ENCODE peak calls at places on chromosomes 6 and 20, in seven cellular contexts. P, F, Z, Q, C, W and D are unnamed samples.

GRCh38 chr20:33789109-33789857 is 21.9 kb upstream of the CHMP4B start:
- DNase-seq in F (peak; percentile 98), W (peak; percentile 95), C (peak; percentile 97), P (no peak), Z (peak; percentile 28), Q (no peak), D (peak; percentile 87)

GRCh38 chr6:93848011-93848620 is 428.8 kb upstream of the EPHA7 start:
- DNase-seq in W (no peak), P (no peak), F (no peak), Z (no peak), Q (no peak), C (no peak), D (no peak)

GRCh38 chr20:12860619-12861247 is 148.0 kb upstream of the SPTLC3 start:
- DNase-seq in F (no peak), W (no peak), Z (no peak), C (no peak), Q (no peak), P (no peak), D (no peak)

GRCh38 chr6:122126894-122127293 is 272.6 kb upstream of the HSF2 start:
- DNase-seq in F (no peak), Z (no peak), Q (no peak), W (no peak), C (no peak), P (no peak), D (no peak)

GRCh38 chr6:73062837-73063236 is 162.5 kb downstream of the KHDC1L start:
- DNase-seq in P (no peak), Q (no peak), W (peak; percentile 84), F (peak; percentile 86), Z (no peak), C (no peak), D (no peak)

GRCh38 chr6:46262928-46263708 is 92.3 kb upstream of the ENPP5 start:
- DNase-seq in C (no peak), F (no peak), Z (no peak), Q (no peak), W (no peak), P (no peak), D (no peak)

GRCh38 chr6:156890627-156891300 is 113.6 kb downstream of the ARID1B start:
- DNase-seq in P (no peak), W (peak; percentile 12), F (peak; percentile 14), Z (no peak), Q (no peak), C (no peak), D (no peak)

GRCh38 chr20:13458860-13459451 is 179.8 kb downstream of the TASP1 start:
- DNase-seq in Z (no peak), W (peak; percentile 15), P (no peak), C (peak; percentile 28), F (peak; percentile 30), Q (no peak), D (peak; percentile 32)

GRCh38 chr6:17169701-17170100 is 67.9 kb downstream of the STMND1 start:
- DNase-seq in C (no peak), P (no peak), Q (no peak), F (no peak), Z (no peak), W (no peak), D (no peak)

GRCh38 chr6:132907915-132908314 is 93.5 kb downstream of the RPS12 start:
- DNase-seq in C (no peak), Q (no peak), P (no peak), W (peak; percentile 90), Z (no peak), F (peak; percentile 92), D (peak; percentile 91)

GRCh38 chr6:5423251-5423650 is 161.9 kb downstream of the FARS2 start:
- DNase-seq in P (no peak), Z (no peak), W (no peak), F (no peak), C (no peak), Q (no peak), D (no peak)

GRCh38 chr6:93048381-93048780 is 371.0 kb downstream of the EPHA7 start:
- DNase-seq in Q (no peak), F (no peak), Z (no peak), W (no peak), C (no peak), P (no peak), D (no peak)

GRCh38 chr6:38566295-38566694 is 73.4 kb downstream of the BTBD9 start:
- DNase-seq in F (no peak), C (no peak), P (no peak), Q (no peak), W (no peak), Z (no peak), D (no peak)

GRCh38 chr6:170174124-170174770 is 116.6 kb downstream of the DLL1 start:
- DNase-seq in Z (peak; percentile 54), W (no peak), Q (peak; percentile 2), P (no peak), C (no peak), F (no peak), D (no peak)

GRCh38 chr20:25076201-25076600 is 5.7 kb downstream of the VSX1 start:
- DNase-seq in W (no peak), Z (no peak), F (peak; percentile 27), C (no peak), Q (no peak), P (no peak), D (no peak)

GRCh38 chr6:40536442-40536841 is 50.7 kb downstream of the LRFN2 start:
- DNase-seq in F (no peak), W (no peak), Z (no peak), P (no peak), Q (no peak), C (no peak), D (no peak)

GRCh38 chr6:139944131-139944530 is 569.7 kb upstream of the CITED2 start:
- DNase-seq in Z (no peak), F (no peak), W (no peak), P (no peak), Q (no peak), C (no peak), D (no peak)

GRCh38 chr6:46704562-46704961 is 16.9 kb downstream of the TDRD6 start:
- DNase-seq in Z (no peak), Q (no peak), W (peak; percentile 18), C (no peak), P (no peak), F (peak; percentile 33), D (peak; percentile 8)

GRCh38 chr6:87660226-87660886 is 41.7 kb downstream of the AKIRIN2 start:
- DNase-seq in Z (no peak), W (peak; percentile 71), C (no peak), P (no peak), Q (no peak), F (peak; percentile 76), D (peak; percentile 70)

GRCh38 chr6:34146021-34146782 is at the start of gene GRM4:
- DNase-seq in Z (no peak), C (no peak), F (no peak), Q (no peak), W (no peak), P (no peak), D (no peak)

GRCh38 chr20:57705103-57705899 is 4.5 kb downstream of the PMEPA1 start:
- DNase-seq in C (no peak), Q (no peak), F (no peak), Z (no peak), W (no peak), P (no peak), D (no peak)

GRCh38 chr20:46930940-46931339 is 36.3 kb downstream of the EYA2 start:
- DNase-seq in F (no peak), C (no peak), Q (no peak), W (no peak), Z (no peak), P (no peak), D (no peak)

GRCh38 chr6:141401168-141401567 is 731.6 kb upstream of the GJE1 start:
- DNase-seq in F (peak; percentile 50), W (peak; percentile 47), C (no peak), P (no peak), Z (no peak), Q (no peak), D (no peak)

GRCh38 chr6:11556308-11556707 is 18.8 kb downstream of the TMEM170B start:
- DNase-seq in Z (no peak), F (no peak), P (no peak), C (no peak), Q (no peak), W (no peak), D (no peak)

GRCh38 chr6:70421509-70421908 is 8.2 kb downstream of the FAM135A start:
- DNase-seq in F (no peak), P (no peak), W (no peak), Z (no peak), C (no peak), Q (no peak), D (no peak)

GRCh38 chr20:35870541-35871307 is 83.6 kb downstream of the SCAND1 start:
- DNase-seq in C (peak; percentile 35), W (peak; percentile 52), Q (no peak), Z (no peak), F (peak; percentile 63), P (no peak), D (peak; percentile 14)

GRCh38 chr6:168582581-168582981 is 141.6 kb downstream of the SMOC2 start:
- DNase-seq in Q (no peak), F (no peak), W (no peak), C (no peak), P (no peak), Z (no peak), D (no peak)

GRCh38 chr6:21596379-21597242 is 3.1 kb downstream of the SOX4 start:
- DNase-seq in F (peak; percentile 69), W (peak; percentile 56), Z (peak; percentile 70), P (no peak), C (no peak), Q (peak; percentile 36), D (peak; percentile 32)
- TF ChIP-seq CTCF in F (peak; percentile 37), W (peak; percentile 47), Z (peak; percentile 58), P (peak; percentile 59), C (peak; percentile 64), Q (peak; percentile 59), D (peak; percentile 39)

GRCh38 chr6:57209030-57209429 is 13.1 kb downstream of the RAB23 start:
- DNase-seq in Q (no peak), Z (no peak), P (no peak), W (no peak), C (no peak), F (no peak), D (no peak)
- H3K27ac ChIP-seq in Q (no peak overlapping the region), Z (no peak overlapping the region), P (no peak overlapping the region), W (no peak overlapping the region), C (no peak overlapping the region), F (no peak overlapping the region), D (no peak overlapping the region)

GRCh38 chr20:3802524-3803239 is 6.6 kb downstream of the CDC25B start:
- DNase-seq in C (no peak), F (no peak), Z (no peak), W (no peak), P (no peak), Q (no peak), D (no peak)
- H3K36me3 ChIP-seq in C (peaks cover 2% of the 10 kb centered on the region), F (peaks cover 65% of the 10 kb centered on the region), Z (no peaks in the 10 kb centered on the region), W (peaks cover 17% of the 10 kb centered on the region), P (peaks cover 52% of the 10 kb centered on the region), Q (peaks cover 63% of the 10 kb centered on the region), D (peaks cover 19% of the 10 kb centered on the region)

DNA sequence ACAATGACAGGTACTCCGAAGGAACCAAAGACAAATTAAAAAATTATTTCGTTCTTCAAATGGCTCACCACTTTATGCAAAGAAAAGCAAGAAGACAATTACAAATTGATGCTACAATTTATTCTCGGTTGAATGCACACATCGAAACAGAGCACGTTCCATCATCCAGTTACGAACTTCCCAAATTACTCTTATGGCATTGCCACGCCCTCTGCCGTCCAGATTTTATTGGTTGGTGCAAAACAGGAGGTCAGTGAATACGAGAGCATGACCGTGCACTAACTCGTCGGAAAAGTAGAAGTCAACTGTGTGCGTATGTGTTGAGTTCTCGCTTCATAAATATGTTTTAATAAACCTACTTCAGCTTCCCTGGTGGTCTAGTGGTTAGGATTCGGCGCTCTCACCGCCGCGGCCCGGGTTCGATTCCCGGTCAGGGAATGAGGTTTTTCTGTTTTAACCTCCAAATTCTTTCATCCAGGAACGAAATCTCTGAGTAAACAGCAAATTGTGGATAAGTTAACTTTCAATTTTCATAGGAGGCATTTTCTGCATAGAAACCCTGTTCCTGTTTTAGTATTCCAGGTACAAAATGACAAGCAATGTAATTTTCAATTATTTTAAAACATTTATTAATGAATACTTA is 23.2 kb downstream of the ZNF311 start:
- DNase-seq in C (peak; percentile 93), P (peak; percentile 79), Q (peak; percentile 75), W (peak; percentile 79), F (peak; percentile 84), Z (peak; percentile 70), D (peak; percentile 90)
- TF ChIP-seq CTCF in C (no peak), P (peak; percentile 18), Q (no peak), W (no peak), F (no peak), Z (no peak), D (no peak)